ENCODE peak calls at places on chromosomes 6 and 20, in five cellular contexts. One of them, this sample, is unnamed. For H3K4me1, the result is how much of the 10 kb centered on the place peaks cover.

GRCh38 chr6:26044140-26045045 is 42.8 kb upstream of the HFE start:
- DNase-seq in osteoblast: no peak
- DNase-seq in ovary: peak
- DNase-seq in NT2/D1: no peak
- DNase-seq in heart right ventricle: peak
- DNase-seq in this sample: no peak

GRCh38 chr6:144012534-144012933 is 4.5 kb upstream of the PLAGL1 start:
- DNase-seq in heart right ventricle: no peak
- DNase-seq in ovary: no peak
- DNase-seq in NT2/D1: no peak
- DNase-seq in osteoblast: peak
- DNase-seq in this sample: no peak

GRCh38 chr6:128694303-128695009 is 174.1 kb upstream of the PTPRK start:
- DNase-seq in heart right ventricle: no peak
- DNase-seq in ovary: no peak
- DNase-seq in osteoblast: no peak
- DNase-seq in NT2/D1: no peak
- DNase-seq in this sample: no peak

GRCh38 chr6:131982740-131983259 is 31.6 kb upstream of the CCN2 start:
- DNase-seq in NT2/D1: no peak
- DNase-seq in ovary: no peak
- DNase-seq in osteoblast: peak
- DNase-seq in heart right ventricle: no peak
- DNase-seq in this sample: no peak

GRCh38 chr20:10790013-10790412 is 116.2 kb upstream of the JAG1 start:
- DNase-seq in ovary: no peak
- DNase-seq in heart right ventricle: no peak
- DNase-seq in NT2/D1: no peak
- DNase-seq in osteoblast: no peak
- DNase-seq in this sample: no peak

GRCh38 chr20:51009303-51010042 is 13.4 kb downstream of the KCNG1 start:
- DNase-seq in heart right ventricle: no peak
- DNase-seq in ovary: no peak
- DNase-seq in osteoblast: no peak
- DNase-seq in NT2/D1: no peak
- DNase-seq in this sample: no peak

GRCh38 chr20:61113731-61114130 is 138.3 kb upstream of the CDH4 start:
- DNase-seq in ovary: no peak
- DNase-seq in osteoblast: no peak
- DNase-seq in NT2/D1: no peak
- DNase-seq in heart right ventricle: no peak
- DNase-seq in this sample: no peak

GRCh38 chr6:158060447-158061360 is 79.0 kb downstream of the SYNJ2 start:
- DNase-seq in NT2/D1: no peak
- DNase-seq in osteoblast: peak
- DNase-seq in heart right ventricle: peak
- DNase-seq in ovary: peak
- DNase-seq in this sample: no peak

GRCh38 chr6:31115941-31116560 is 1.5 kb downstream of the PSORS1C1 start:
- DNase-seq in NT2/D1: no peak
- DNase-seq in osteoblast: peak
- DNase-seq in heart right ventricle: no peak
- DNase-seq in ovary: no peak
- DNase-seq in this sample: no peak

GRCh38 chr6:42344756-42345155 is 107.0 kb downstream of the TRERF1 start:
- DNase-seq in ovary: no peak
- DNase-seq in osteoblast: no peak
- DNase-seq in heart right ventricle: no peak
- DNase-seq in NT2/D1: no peak
- DNase-seq in this sample: no peak

GRCh38 chr20:46695888-46696287 is 6.6 kb upstream of the TP53RK start:
- DNase-seq in ovary: no peak
- DNase-seq in NT2/D1: no peak
- DNase-seq in heart right ventricle: no peak
- DNase-seq in osteoblast: peak
- DNase-seq in this sample: no peak

GRCh38 chr20:43415661-43416430 is 41.9 kb upstream of the SRSF6 start:
- DNase-seq in heart right ventricle: no peak
- DNase-seq in NT2/D1: no peak
- DNase-seq in osteoblast: no peak
- DNase-seq in ovary: no peak
- DNase-seq in this sample: no peak

GRCh38 chr20:2752631-2753455 is 47.6 kb downstream of the CPXM1 start:
- DNase-seq in ovary: peak
- DNase-seq in heart right ventricle: no peak
- DNase-seq in NT2/D1: peak
- DNase-seq in osteoblast: peak
- DNase-seq in this sample: peak

GRCh38 chr6:130713144-130713543 is 114.1 kb upstream of the SMLR1 start:
- DNase-seq in NT2/D1: peak
- DNase-seq in osteoblast: no peak
- DNase-seq in ovary: no peak
- DNase-seq in heart right ventricle: no peak
- DNase-seq in this sample: no peak

GRCh38 chr20:1160991-1161390 is 23.8 kb downstream of the TMEM74B start:
- DNase-seq in heart right ventricle: no peak
- DNase-seq in NT2/D1: no peak
- DNase-seq in osteoblast: no peak
- DNase-seq in ovary: no peak
- DNase-seq in this sample: no peak

GRCh38 chr20:34544109-34544793 is 14.3 kb upstream of the MAP1LC3A start:
- DNase-seq in ovary: no peak
- DNase-seq in NT2/D1: no peak
- DNase-seq in osteoblast: no peak
- DNase-seq in heart right ventricle: no peak
- DNase-seq in this sample: no peak

GRCh38 chr20:58112017-58112781 is 116.3 kb downstream of the ANKRD60 start:
- DNase-seq in heart right ventricle: no peak
- DNase-seq in osteoblast: peak
- DNase-seq in ovary: no peak
- DNase-seq in NT2/D1: no peak
- DNase-seq in this sample: peak

GRCh38 chr20:58458342-58459057 is 56.7 kb downstream of the APCDD1L start:
- DNase-seq in NT2/D1: no peak
- DNase-seq in ovary: no peak
- DNase-seq in osteoblast: peak
- DNase-seq in heart right ventricle: no peak
- DNase-seq in this sample: peak

DNA sequence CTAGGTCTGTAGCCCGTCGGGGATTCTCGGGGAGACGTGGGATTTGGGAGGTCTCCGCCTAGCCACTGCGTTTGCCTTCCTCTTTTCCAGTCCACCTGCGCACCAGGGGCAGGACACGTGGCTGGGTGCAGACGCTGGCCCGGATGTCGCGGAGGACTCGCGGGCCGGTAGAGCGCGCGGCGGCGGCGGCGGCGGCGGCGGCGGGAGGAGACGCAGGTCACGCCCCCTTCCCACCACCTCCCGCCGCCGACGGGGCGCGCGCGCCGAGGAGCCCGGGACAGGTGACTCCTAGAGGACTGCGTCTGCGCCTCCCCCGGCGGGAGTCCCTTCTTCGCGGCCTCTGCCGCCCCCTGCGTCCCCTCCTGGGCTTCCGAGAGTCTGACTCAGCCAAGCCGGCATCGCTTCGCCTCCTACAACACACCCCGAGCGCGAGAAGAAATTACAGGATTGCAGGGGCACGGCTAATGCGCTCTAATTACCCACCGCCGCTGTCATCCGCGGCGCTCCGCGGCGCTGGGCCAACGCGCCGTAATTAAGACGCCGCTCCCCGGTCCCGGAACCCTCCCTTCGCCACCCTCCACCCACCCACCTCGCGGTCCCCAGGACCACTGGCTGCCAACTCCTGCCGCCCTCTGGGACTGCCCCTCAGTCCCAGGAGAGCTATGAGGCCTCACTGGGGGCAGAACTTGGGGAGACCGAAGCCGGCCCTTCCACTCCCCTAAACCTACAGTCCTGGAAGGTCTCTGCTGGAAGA is 124.5 kb downstream of the MRPL14 start:
- DNase-seq in osteoblast: peak
- DNase-seq in ovary: peak
- DNase-seq in heart right ventricle: peak
- DNase-seq in NT2/D1: peak
- DNase-seq in this sample: no peak
- H3K4me1 ChIP-seq in osteoblast: under half
- H3K4me1 ChIP-seq in ovary: under half
- H3K4me1 ChIP-seq in heart right ventricle: under half
- H3K4me1 ChIP-seq in NT2/D1: under half
- H3K4me1 ChIP-seq in this sample: under half

DNA sequence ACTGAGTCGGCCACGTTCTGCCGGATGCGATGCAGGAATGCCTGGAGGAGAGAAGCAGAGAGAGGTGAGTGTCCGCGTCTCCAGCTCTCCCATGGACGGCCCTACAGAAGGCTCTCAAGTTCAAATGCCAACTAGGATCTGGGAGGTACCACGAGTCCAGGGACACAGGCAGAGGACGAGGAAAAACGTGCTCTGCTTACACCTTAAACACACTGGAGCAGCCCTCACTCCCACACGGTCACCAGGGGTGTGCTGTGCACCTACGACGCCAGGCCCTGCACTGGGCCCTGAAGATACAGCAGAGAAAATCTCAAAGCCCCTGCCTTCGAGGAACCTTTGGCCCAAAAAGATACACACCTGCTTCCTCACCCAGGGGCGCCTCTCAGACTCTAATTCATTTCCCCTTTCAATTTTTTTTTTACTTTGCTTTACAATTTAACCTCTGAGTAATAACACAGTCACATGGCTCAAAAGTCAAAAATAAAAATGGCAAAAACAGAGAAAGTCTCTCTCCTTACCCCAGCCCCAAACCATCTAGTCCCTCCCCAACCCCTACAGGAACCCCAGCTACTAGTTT is 79.9 kb downstream of the PREX1 start:
- DNase-seq in heart right ventricle: no peak
- DNase-seq in osteoblast: peak
- DNase-seq in ovary: no peak
- DNase-seq in NT2/D1: no peak
- DNase-seq in this sample: peak
- H3K4me1 ChIP-seq in heart right ventricle: half or more
- H3K4me1 ChIP-seq in osteoblast: under half
- H3K4me1 ChIP-seq in ovary: under half
- H3K4me1 ChIP-seq in NT2/D1: under half
- H3K4me1 ChIP-seq in this sample: under half

GRCh38 chr20:8388146-8388545 is 256.1 kb downstream of the PLCB1 start:
- DNase-seq in NT2/D1: no peak
- DNase-seq in ovary: no peak
- DNase-seq in heart right ventricle: no peak
- DNase-seq in osteoblast: peak
- DNase-seq in this sample: no peak
- H3K4me1 ChIP-seq in NT2/D1: under half
- H3K4me1 ChIP-seq in ovary: under half
- H3K4me1 ChIP-seq in heart right ventricle: under half
- H3K4me1 ChIP-seq in osteoblast: under half
- H3K4me1 ChIP-seq in this sample: under half

GRCh38 chr20:59569305-59569704 is 35.0 kb upstream of the PHACTR3 start:
- DNase-seq in ovary: no peak
- DNase-seq in heart right ventricle: no peak
- DNase-seq in NT2/D1: no peak
- DNase-seq in osteoblast: no peak
- DNase-seq in this sample: no peak
- H3K4me1 ChIP-seq in ovary: under half
- H3K4me1 ChIP-seq in heart right ventricle: under half
- H3K4me1 ChIP-seq in NT2/D1: under half
- H3K4me1 ChIP-seq in osteoblast: under half
- H3K4me1 ChIP-seq in this sample: under half

DNA sequence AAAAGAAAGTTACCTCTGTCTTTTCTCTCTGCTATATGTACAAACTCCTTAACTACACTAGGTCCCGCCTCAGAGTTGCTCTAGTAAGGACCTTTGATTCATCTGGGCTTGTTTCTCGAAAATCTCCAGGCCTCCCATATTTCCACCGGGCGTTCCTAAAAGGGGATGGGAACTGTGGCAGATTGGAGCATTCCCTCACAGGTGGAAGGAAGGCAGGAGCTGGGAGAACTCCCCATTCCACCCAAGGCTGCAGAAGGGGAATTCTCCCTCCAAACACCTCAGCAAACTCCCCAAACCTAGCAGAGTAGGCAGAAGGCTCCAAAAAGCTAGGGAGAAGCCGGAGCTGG is 1.6 kb upstream of the TFAP2A start:
- DNase-seq in NT2/D1: no peak
- DNase-seq in ovary: no peak
- DNase-seq in heart right ventricle: no peak
- DNase-seq in osteoblast: peak
- DNase-seq in this sample: no peak
- H3K4me1 ChIP-seq in NT2/D1: under half
- H3K4me1 ChIP-seq in ovary: under half
- H3K4me1 ChIP-seq in heart right ventricle: under half
- H3K4me1 ChIP-seq in osteoblast: under half
- H3K4me1 ChIP-seq in this sample: under half

GRCh38 chr20:35883778-35884540 is 70.3 kb downstream of the SCAND1 start:
- DNase-seq in NT2/D1: peak
- DNase-seq in ovary: peak
- DNase-seq in heart right ventricle: peak
- DNase-seq in osteoblast: no peak
- DNase-seq in this sample: peak
- H3K4me1 ChIP-seq in NT2/D1: under half
- H3K4me1 ChIP-seq in ovary: under half
- H3K4me1 ChIP-seq in heart right ventricle: under half
- H3K4me1 ChIP-seq in osteoblast: under half
- H3K4me1 ChIP-seq in this sample: under half

GRCh38 chr20:64045346-64046011 is 4.0 kb downstream of the SOX18 start:
- DNase-seq in ovary: no peak
- DNase-seq in osteoblast: no peak
- DNase-seq in NT2/D1: no peak
- DNase-seq in heart right ventricle: no peak
- DNase-seq in this sample: no peak
- H3K4me1 ChIP-seq in ovary: under half
- H3K4me1 ChIP-seq in osteoblast: under half
- H3K4me1 ChIP-seq in NT2/D1: under half
- H3K4me1 ChIP-seq in heart right ventricle: under half
- H3K4me1 ChIP-seq in this sample: under half